ENCODE peak calls at places on chromosomes 7 and 10, in five cellular contexts. G is iPS-NIHi11; Y is NCI-H1417; L is brain microvascular endothelial cell; F is activated T-helper 1 cell treated with anti-CD3 and anti-CD28 coated beads, Interleukin-12 subunit alpha, Interleukin-12 subunit beta, Interleukin-2, Interleukin-4 antibody, amounts not matched to agents 30 ng/mL and 10 ng/mL and 1 ng/mL, durations not matched to agents 14 hours and 24 hours and 36 hours. J is an unnamed sample.

GRCh38 chr7:156544919-156545715 is 95.5 kb upstream of the RNF32 start:
- DNase-seq in F (no peak), G (no peak), L (no peak), Y (no peak), J (no peak)

GRCh38 chr7:115475774-115476407 is 554.0 kb downstream of the MDFIC start:
- DNase-seq in F (no peak), Y (no peak), L (no peak), G (peak), J (no peak)

GRCh38 chr10:19847321-19847720 is 31.1 kb downstream of the PLXDC2 start:
- DNase-seq in Y (no peak), L (peak), F (no peak), G (no peak), J (no peak)

GRCh38 chr7:25348066-25348595 is 119.8 kb upstream of the NPVF start:
- DNase-seq in Y (no peak), G (no peak), L (no peak), F (no peak), J (no peak)

GRCh38 chr7:26280723-26281122 is 10.9 kb upstream of the SNX10 start:
- DNase-seq in G (no peak), L (no peak), Y (no peak), F (no peak), J (no peak)

GRCh38 chr7:3063016-3063753 is 19.5 kb upstream of the CARD11 start:
- DNase-seq in G (no peak), Y (no peak), F (peak), L (no peak), J (no peak)

GRCh38 chr10:24277771-24278518 is 69.0 kb downstream of the KIAA1217 start:
- DNase-seq in L (no peak), Y (peak), F (no peak), G (no peak), J (no peak)

GRCh38 chr7:69780377-69780776 is 182.1 kb downstream of the AUTS2 start:
- DNase-seq in F (no peak), G (peak), Y (peak), L (no peak), J (peak)

GRCh38 chr7:48537561-48537960 is 366.3 kb downstream of the ABCA13 start:
- DNase-seq in G (no peak), F (no peak), Y (no peak), L (no peak), J (no peak)

GRCh38 chr10:21519981-21520436 is 5.5 kb downstream of the SKIDA1 start:
- DNase-seq in F (no peak), Y (peak), G (no peak), L (peak), J (no peak)

GRCh38 chr10:114243661-114244060 is 4.6 kb downstream of the VWA2 start:
- DNase-seq in G (no peak), F (no peak), Y (no peak), L (no peak), J (no peak)

GRCh38 chr7:35617076-35617475 is 77.9 kb downstream of the HERPUD2 start:
- DNase-seq in G (no peak), Y (no peak), L (peak), F (no peak), J (no peak)

GRCh38 chr7:1851731-1852531 is 181.9 kb downstream of the ELFN1 start:
- DNase-seq in F (no peak), G (no peak), L (no peak), Y (no peak), J (no peak)

GRCh38 chr10:104327745-104328635 is 10.3 kb downstream of the ITPRIP start:
- DNase-seq in Y (no peak), F (no peak), G (peak), L (peak), J (no peak)

GRCh38 chr7:33091111-33091531 is 18.1 kb downstream of the RP9 start:
- DNase-seq in F (no peak), L (no peak), G (no peak), Y (no peak), J (no peak)

GRCh38 chr7:155944901-155945300 is 132.6 kb upstream of the SHH start:
- DNase-seq in F (no peak), G (no peak), Y (no peak), L (no peak), J (no peak)

GRCh38 chr7:91230503-91230902 is 33.7 kb upstream of the FZD1 start:
- DNase-seq in Y (no peak), F (no peak), L (no peak), G (no peak), J (no peak)

GRCh38 chr7:142478479-142479220 is 220.8 kb upstream of the PRSS58 start:
- DNase-seq in L (peak), Y (peak), F (peak), G (peak), J (no peak)

GRCh38 chr7:142614116-142614515 is 135.2 kb upstream of the PRSS1 start:
- DNase-seq in Y (no peak), G (no peak), F (no peak), L (no peak), J (no peak)

GRCh38 chr7:119196183-119196582 is 971.7 kb downstream of the ANKRD7 start:
- DNase-seq in Y (no peak), L (peak), F (no peak), G (no peak), J (no peak)

GRCh38 chr7:139038691-139039090 is 2.8 kb upstream of the ZC3HAV1L start:
- DNase-seq in F (no peak), Y (no peak), L (no peak), G (no peak), J (no peak)

GRCh38 chr7:143490719-143491306 is 13.1 kb downstream of the TAS2R41 start:
- DNase-seq in F (no peak), L (no peak), G (peak), Y (no peak), J (no peak)

GRCh38 chr7:391961-392524 is 102.1 kb downstream of the FOXL3 start:
- DNase-seq in G (peak), F (no peak), Y (no peak), L (no peak), J (no peak)

GRCh38 chr7:33278095-33278494 is 148.7 kb downstream of the BBS9 start:
- DNase-seq in L (no peak), Y (no peak), G (no peak), F (no peak), J (no peak)

GRCh38 chr10:132828681-132829080 is 42.7 kb upstream of the NKX6-2 start:
- DNase-seq in F (no peak), Y (no peak), L (no peak), G (no peak), J (no peak)

GRCh38 chr10:74855027-74855426 is 28.6 kb downstream of the KAT6B start:
- DNase-seq in G (peak), F (no peak), L (no peak), Y (no peak), J (no peak)

GRCh38 chr10:3853547-3853989 is 68.6 kb upstream of the KLF6 start:
- DNase-seq in Y (no peak), F (no peak), L (peak), G (no peak), J (no peak)

GRCh38 chr10:114548662-114549061 is 109.4 kb downstream of the ABLIM1 start:
- DNase-seq in F (no peak), G (peak), Y (no peak), L (peak), J (no peak)

GRCh38 chr10:133195096-133195495 is 34.9 kb upstream of the UTF1 start:
- DNase-seq in L (no peak), Y (no peak), F (no peak), G (no peak), J (no peak)

J was measured in iPS DF 19.7.